ENCODE peak calls at places on chromosomes 3 and 15, in six cellular contexts. One of them, this sample, is unnamed.

GRCh38 chr15:81163961-81164800 is 30.1 kb downstream of the CFAP161 start:
- DNase-seq in IMR-90: peak
- DNase-seq in left ventricle myocardium inferior: no peak
- DNase-seq in fibroblast of lung: peak
- DNase-seq in cardiac muscle cell: peak
- DNase-seq in endothelial cell of umbilical vein: no peak
- DNase-seq in this sample: peak

GRCh38 chr15:85063088-85063487 is 81.4 kb downstream of the PDE8A start:
- DNase-seq in IMR-90: peak
- DNase-seq in left ventricle myocardium inferior: no peak
- DNase-seq in fibroblast of lung: no peak
- DNase-seq in cardiac muscle cell: no peak
- DNase-seq in endothelial cell of umbilical vein: no peak
- DNase-seq in this sample: no peak

GRCh38 chr15:37014566-37014965 is 85.8 kb downstream of the MEIS2 start:
- DNase-seq in IMR-90: no peak
- DNase-seq in left ventricle myocardium inferior: no peak
- DNase-seq in fibroblast of lung: no peak
- DNase-seq in cardiac muscle cell: no peak
- DNase-seq in endothelial cell of umbilical vein: no peak
- DNase-seq in this sample: no peak

GRCh38 chr15:68578175-68578959 is 426 bp upstream of the CORO2B start:
- DNase-seq in IMR-90: peak
- DNase-seq in left ventricle myocardium inferior: peak
- DNase-seq in fibroblast of lung: peak
- DNase-seq in cardiac muscle cell: peak
- DNase-seq in endothelial cell of umbilical vein: peak
- DNase-seq in this sample: peak

GRCh38 chr15:88701561-88702095 is 62.8 kb downstream of the ISG20 start:
- DNase-seq in IMR-90: no peak
- DNase-seq in left ventricle myocardium inferior: no peak
- DNase-seq in fibroblast of lung: no peak
- DNase-seq in cardiac muscle cell: peak
- DNase-seq in endothelial cell of umbilical vein: no peak
- DNase-seq in this sample: no peak

GRCh38 chr3:178189854-178190253 is 346.4 kb upstream of the KCNMB2 start:
- DNase-seq in IMR-90: no peak
- DNase-seq in left ventricle myocardium inferior: no peak
- DNase-seq in fibroblast of lung: no peak
- DNase-seq in cardiac muscle cell: no peak
- DNase-seq in endothelial cell of umbilical vein: no peak
- DNase-seq in this sample: no peak

GRCh38 chr15:76251717-76252116 is 59.6 kb downstream of the ETFA start:
- DNase-seq in IMR-90: no peak
- DNase-seq in left ventricle myocardium inferior: no peak
- DNase-seq in fibroblast of lung: no peak
- DNase-seq in cardiac muscle cell: no peak
- DNase-seq in endothelial cell of umbilical vein: no peak
- DNase-seq in this sample: no peak

GRCh38 chr3:94978076-94978475 is 915.2 kb downstream of the NSUN3 start:
- DNase-seq in IMR-90: no peak
- DNase-seq in left ventricle myocardium inferior: no peak
- DNase-seq in fibroblast of lung: no peak
- DNase-seq in cardiac muscle cell: no peak
- DNase-seq in endothelial cell of umbilical vein: no peak
- DNase-seq in this sample: no peak

GRCh38 chr3:16332904-16333426 is 68.0 kb downstream of the OXNAD1 start:
- DNase-seq in IMR-90: peak
- DNase-seq in left ventricle myocardium inferior: no peak
- DNase-seq in fibroblast of lung: peak
- DNase-seq in cardiac muscle cell: peak
- DNase-seq in endothelial cell of umbilical vein: no peak
- DNase-seq in this sample: peak

GRCh38 chr3:133662256-133662773 is 574 bp upstream of the TOPBP1 start:
- DNase-seq in IMR-90: peak
- DNase-seq in left ventricle myocardium inferior: no peak
- DNase-seq in fibroblast of lung: peak
- DNase-seq in cardiac muscle cell: peak
- DNase-seq in endothelial cell of umbilical vein: peak
- DNase-seq in this sample: peak

GRCh38 chr15:76904461-76905012 is 603 bp downstream of the SCAPER start:
- DNase-seq in IMR-90: peak
- DNase-seq in left ventricle myocardium inferior: no peak
- DNase-seq in fibroblast of lung: peak
- DNase-seq in cardiac muscle cell: peak
- DNase-seq in endothelial cell of umbilical vein: peak
- DNase-seq in this sample: peak

GRCh38 chr15:68154923-68155559 is 50.1 kb downstream of the CALML4 start:
- DNase-seq in IMR-90: peak
- DNase-seq in left ventricle myocardium inferior: no peak
- DNase-seq in fibroblast of lung: peak
- DNase-seq in cardiac muscle cell: peak
- DNase-seq in endothelial cell of umbilical vein: peak
- DNase-seq in this sample: peak

GRCh38 chr3:24264748-24265158 is 229.9 kb downstream of the THRB start:
- DNase-seq in IMR-90: peak
- DNase-seq in left ventricle myocardium inferior: no peak
- DNase-seq in fibroblast of lung: peak
- DNase-seq in cardiac muscle cell: peak
- DNase-seq in endothelial cell of umbilical vein: peak
- DNase-seq in this sample: peak

GRCh38 chr3:152309535-152310317 is 41.0 kb downstream of the MBNL1 start:
- DNase-seq in IMR-90: peak
- DNase-seq in left ventricle myocardium inferior: no peak
- DNase-seq in fibroblast of lung: peak
- DNase-seq in cardiac muscle cell: peak
- DNase-seq in endothelial cell of umbilical vein: no peak
- DNase-seq in this sample: peak

GRCh38 chr3:34258271-34259015 is 460.0 kb downstream of the PDCD6IP start:
- DNase-seq in IMR-90: no peak
- DNase-seq in left ventricle myocardium inferior: no peak
- DNase-seq in fibroblast of lung: peak
- DNase-seq in cardiac muscle cell: no peak
- DNase-seq in endothelial cell of umbilical vein: no peak
- DNase-seq in this sample: no peak

GRCh38 chr3:24810881-24811280 is 316.2 kb upstream of the THRB start:
- DNase-seq in IMR-90: no peak
- DNase-seq in left ventricle myocardium inferior: no peak
- DNase-seq in fibroblast of lung: no peak
- DNase-seq in cardiac muscle cell: peak
- DNase-seq in endothelial cell of umbilical vein: no peak
- DNase-seq in this sample: no peak

GRCh38 chr15:58748787-58749531 is 548 bp downstream of the ADAM10 start:
- DNase-seq in IMR-90: no peak
- DNase-seq in left ventricle myocardium inferior: peak
- DNase-seq in fibroblast of lung: peak
- DNase-seq in cardiac muscle cell: peak
- DNase-seq in endothelial cell of umbilical vein: peak
- DNase-seq in this sample: peak

GRCh38 chr3:114384558-114384903 is 90.7 kb downstream of the TIGIT start:
- DNase-seq in IMR-90: no peak
- DNase-seq in left ventricle myocardium inferior: no peak
- DNase-seq in fibroblast of lung: peak
- DNase-seq in cardiac muscle cell: no peak
- DNase-seq in endothelial cell of umbilical vein: no peak
- DNase-seq in this sample: no peak
- H3K4me3 ChIP-seq in IMR-90: no peak
- H3K4me3 ChIP-seq in left ventricle myocardium inferior: peak
- H3K4me3 ChIP-seq in fibroblast of lung: peak
- H3K4me3 ChIP-seq in cardiac muscle cell: no peak
- H3K4me3 ChIP-seq in endothelial cell of umbilical vein: peak
- H3K4me3 ChIP-seq in this sample: peak

GRCh38 chr3:116863842-116864626 is 154.5 kb downstream of the TUSC7 start:
- DNase-seq in IMR-90: peak
- DNase-seq in left ventricle myocardium inferior: no peak
- DNase-seq in fibroblast of lung: peak
- DNase-seq in cardiac muscle cell: peak
- DNase-seq in endothelial cell of umbilical vein: peak
- DNase-seq in this sample: peak
- TF ChIP-seq CTCF in IMR-90: peak
- TF ChIP-seq CTCF in left ventricle myocardium inferior: peak
- TF ChIP-seq CTCF in fibroblast of lung: peak
- TF ChIP-seq CTCF in cardiac muscle cell: peak
- TF ChIP-seq CTCF in endothelial cell of umbilical vein: peak
- TF ChIP-seq CTCF in this sample: peak

GRCh38 chr15:65821070-65821469 is 29.0 kb upstream of the DENND4A start:
- DNase-seq in IMR-90: no peak
- DNase-seq in left ventricle myocardium inferior: no peak
- DNase-seq in fibroblast of lung: no peak
- DNase-seq in cardiac muscle cell: no peak
- DNase-seq in endothelial cell of umbilical vein: no peak
- DNase-seq in this sample: no peak

GRCh38 chr15:65816441-65816840 is 24.3 kb upstream of the DENND4A start:
- DNase-seq in IMR-90: no peak
- DNase-seq in left ventricle myocardium inferior: no peak
- DNase-seq in fibroblast of lung: no peak
- DNase-seq in cardiac muscle cell: no peak
- DNase-seq in endothelial cell of umbilical vein: no peak
- DNase-seq in this sample: no peak

GRCh38 chr15:65824031-65824743 is 32.1 kb upstream of the DENND4A start:
- DNase-seq in IMR-90: peak
- DNase-seq in left ventricle myocardium inferior: no peak
- DNase-seq in fibroblast of lung: peak
- DNase-seq in cardiac muscle cell: peak
- DNase-seq in endothelial cell of umbilical vein: peak
- DNase-seq in this sample: peak

GRCh38 chr15:65819563-65819960 is 27.5 kb upstream of the DENND4A start:
- DNase-seq in IMR-90: peak
- DNase-seq in left ventricle myocardium inferior: no peak
- DNase-seq in fibroblast of lung: no peak
- DNase-seq in cardiac muscle cell: no peak
- DNase-seq in endothelial cell of umbilical vein: peak
- DNase-seq in this sample: no peak

GRCh38 chr15:65818927-65819562 is 27.0 kb upstream of the DENND4A start:
- DNase-seq in IMR-90: peak
- DNase-seq in left ventricle myocardium inferior: no peak
- DNase-seq in fibroblast of lung: no peak
- DNase-seq in cardiac muscle cell: peak
- DNase-seq in endothelial cell of umbilical vein: peak
- DNase-seq in this sample: no peak
- H3K4me3 ChIP-seq in IMR-90: no peak
- H3K4me3 ChIP-seq in left ventricle myocardium inferior: no peak
- H3K4me3 ChIP-seq in fibroblast of lung: no peak
- H3K4me3 ChIP-seq in cardiac muscle cell: no peak
- H3K4me3 ChIP-seq in endothelial cell of umbilical vein: no peak
- H3K4me3 ChIP-seq in this sample: no peak

DNA sequence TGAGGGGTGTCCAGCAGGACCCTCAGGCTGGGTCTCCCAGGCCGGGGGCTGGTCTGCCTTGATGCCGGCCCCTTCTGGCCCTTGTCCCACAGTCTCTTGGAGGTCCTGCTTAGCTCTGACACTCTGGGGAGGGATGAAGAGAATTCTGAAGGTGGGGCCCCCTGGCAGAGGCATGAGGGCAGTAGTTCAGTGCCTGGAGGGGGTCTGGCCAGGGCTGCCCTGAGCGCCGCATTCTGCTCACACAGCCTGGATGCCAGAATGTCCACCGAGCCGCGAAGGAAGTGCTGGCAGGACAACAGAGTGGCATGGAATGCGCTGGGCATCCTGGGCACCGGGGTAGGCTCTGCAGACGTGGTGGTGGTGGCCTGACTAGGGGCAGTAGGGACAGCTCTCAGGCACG is 55.5 kb downstream of the SMAD6 start:
- DNase-seq in IMR-90: no peak
- DNase-seq in left ventricle myocardium inferior: no peak
- DNase-seq in fibroblast of lung: no peak
- DNase-seq in cardiac muscle cell: no peak
- DNase-seq in endothelial cell of umbilical vein: no peak
- DNase-seq in this sample: no peak
- TF ChIP-seq CTCF in IMR-90: no peak
- TF ChIP-seq CTCF in left ventricle myocardium inferior: no peak
- TF ChIP-seq CTCF in fibroblast of lung: no peak
- TF ChIP-seq CTCF in cardiac muscle cell: no peak
- TF ChIP-seq CTCF in endothelial cell of umbilical vein: no peak
- TF ChIP-seq CTCF in this sample: no peak

GRCh38 chr15:82570721-82571519 is 30.7 kb upstream of the RPS17 start:
- DNase-seq in IMR-90: peak
- DNase-seq in left ventricle myocardium inferior: no peak
- DNase-seq in fibroblast of lung: peak
- DNase-seq in cardiac muscle cell: peak
- DNase-seq in endothelial cell of umbilical vein: no peak
- DNase-seq in this sample: peak

GRCh38 chr15:82569834-82570233 is 29.6 kb upstream of the RPS17 start:
- DNase-seq in IMR-90: no peak
- DNase-seq in left ventricle myocardium inferior: no peak
- DNase-seq in fibroblast of lung: no peak
- DNase-seq in cardiac muscle cell: no peak
- DNase-seq in endothelial cell of umbilical vein: no peak
- DNase-seq in this sample: no peak

GRCh38 chr15:82572986-82573385 is 32.7 kb upstream of the RPS17 start:
- DNase-seq in IMR-90: no peak
- DNase-seq in left ventricle myocardium inferior: no peak
- DNase-seq in fibroblast of lung: no peak
- DNase-seq in cardiac muscle cell: no peak
- DNase-seq in endothelial cell of umbilical vein: no peak
- DNase-seq in this sample: peak

GRCh38 chr15:82572311-82572710 is 32.1 kb upstream of the RPS17 start:
- DNase-seq in IMR-90: peak
- DNase-seq in left ventricle myocardium inferior: no peak
- DNase-seq in fibroblast of lung: no peak
- DNase-seq in cardiac muscle cell: peak
- DNase-seq in endothelial cell of umbilical vein: no peak
- DNase-seq in this sample: peak

DNA sequence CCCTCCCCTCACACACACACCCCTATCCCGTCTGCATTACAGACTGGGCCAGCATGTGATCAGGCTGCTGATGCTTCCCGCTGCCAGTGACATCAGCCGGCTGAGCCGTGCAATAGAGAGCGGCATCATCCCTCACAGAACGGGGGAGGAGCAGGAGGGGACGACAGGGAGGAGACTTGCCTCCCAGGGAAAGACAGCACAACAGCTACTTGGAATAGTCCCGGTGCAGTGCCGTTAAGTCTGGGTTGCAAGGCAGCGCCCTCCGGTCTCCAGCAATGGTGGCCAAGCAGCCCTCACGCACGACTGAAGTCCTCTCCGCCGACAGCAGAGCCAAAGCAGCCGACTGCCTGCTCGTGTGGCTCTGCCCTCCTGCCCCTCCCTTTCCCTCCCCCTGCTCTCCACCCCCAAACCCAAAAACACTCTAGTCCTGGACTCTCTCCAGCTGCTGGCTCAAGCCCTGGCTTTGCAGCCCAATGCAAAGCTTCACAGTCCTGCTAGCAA is 31.5 kb upstream of the RPS17 start:
- DNase-seq in IMR-90: peak
- DNase-seq in left ventricle myocardium inferior: peak
- DNase-seq in fibroblast of lung: peak
- DNase-seq in cardiac muscle cell: peak
- DNase-seq in endothelial cell of umbilical vein: no peak
- DNase-seq in this sample: peak
- H3K4me3 ChIP-seq in IMR-90: peak
- H3K4me3 ChIP-seq in left ventricle myocardium inferior: peak
- H3K4me3 ChIP-seq in fibroblast of lung: peak
- H3K4me3 ChIP-seq in cardiac muscle cell: peak
- H3K4me3 ChIP-seq in endothelial cell of umbilical vein: no peak
- H3K4me3 ChIP-seq in this sample: peak

This sample was measured in fibroblast of the aortic adventitia.